ENCODE peak calls at places on chromosomes 6 and 20, in six cellular contexts. H, N, F, M, C and D are unnamed samples.

GRCh38 chr6:20946037-20946436 is 411.8 kb downstream of the CDKAL1 start:
- DNase-seq in H (no peak), N (no peak), F (no peak), M (no peak), C (no peak), D (no peak)

GRCh38 chr6:157989541-157990289 is 8.1 kb downstream of the SYNJ2 start:
- DNase-seq in H (peak), N (peak), F (no peak), M (peak), C (peak), D (no peak)

GRCh38 chr6:116969211-116969863 is 92.3 kb downstream of the RFX6 start:
- DNase-seq in H (no peak), N (peak), F (peak), M (peak), C (peak), D (no peak)

GRCh38 chr20:18428490-18429173 is 38.2 kb downstream of the DZANK1 start:
- DNase-seq in H (no peak), N (no peak), F (no peak), M (peak), C (peak), D (no peak)

GRCh38 chr20:59163641-59164530 is at the start of gene ZNF831:
- DNase-seq in H (no peak), N (no peak), F (no peak), M (no peak), C (no peak), D (no peak)

GRCh38 chr6:105109955-105110650 is 69.7 kb downstream of the POPDC3 start:
- DNase-seq in H (no peak), N (no peak), F (no peak), M (no peak), C (no peak), D (no peak)

GRCh38 chr6:96227135-96227534 is 211.4 kb downstream of the FUT9 start:
- DNase-seq in H (no peak), N (no peak), F (no peak), M (no peak), C (no peak), D (no peak)

GRCh38 chr6:146289816-146290588 is 253.6 kb upstream of the RAB32 start:
- DNase-seq in H (no peak), N (no peak), F (no peak), M (no peak), C (no peak), D (peak)

GRCh38 chr20:46708172-46708860 is 1.1 kb upstream of the SLC2A10 start:
- DNase-seq in H (no peak), N (no peak), F (no peak), M (peak), C (peak), D (no peak)

GRCh38 chr6:33692760-33693158 is 18.7 kb downstream of the UQCC2 start:
- DNase-seq in H (no peak), N (no peak), F (no peak), M (peak), C (peak), D (no peak)

GRCh38 chr6:42001506-42001905 is 48.8 kb upstream of the TAF8 start:
- DNase-seq in H (no peak), N (no peak), F (no peak), M (no peak), C (no peak), D (no peak)

GRCh38 chr6:134374486-134374885 is 56.6 kb upstream of the SGK1 start:
- DNase-seq in H (no peak), N (no peak), F (no peak), M (no peak), C (no peak), D (no peak)

GRCh38 chr20:47568019-47568418 is 66.3 kb downstream of the NCOA3 start:
- DNase-seq in H (peak), N (no peak), F (no peak), M (peak), C (peak), D (no peak)

GRCh38 chr6:52293067-52293466 is 8.5 kb upstream of the MCM3 start:
- DNase-seq in H (no peak), N (peak), F (no peak), M (no peak), C (no peak), D (no peak)

GRCh38 chr6:10719386-10720228 is 3.3 kb upstream of the TMEM14C start:
- DNase-seq in H (no peak), N (peak), F (no peak), M (no peak), C (peak), D (no peak)

GRCh38 chr6:2852921-2853322 is 11.3 kb upstream of the SERPINB1 start:
- DNase-seq in H (no peak), N (no peak), F (no peak), M (no peak), C (no peak), D (no peak)

GRCh38 chr6:159691133-159691962 is 1.7 kb downstream of the SOD2 start:
- DNase-seq in H (no peak), N (peak), F (peak), M (no peak), C (no peak), D (no peak)
- TF ChIP-seq EP300 in H (peak), N (no peak), F (no peak), M (no peak), C (peak), D (peak)

DNA sequence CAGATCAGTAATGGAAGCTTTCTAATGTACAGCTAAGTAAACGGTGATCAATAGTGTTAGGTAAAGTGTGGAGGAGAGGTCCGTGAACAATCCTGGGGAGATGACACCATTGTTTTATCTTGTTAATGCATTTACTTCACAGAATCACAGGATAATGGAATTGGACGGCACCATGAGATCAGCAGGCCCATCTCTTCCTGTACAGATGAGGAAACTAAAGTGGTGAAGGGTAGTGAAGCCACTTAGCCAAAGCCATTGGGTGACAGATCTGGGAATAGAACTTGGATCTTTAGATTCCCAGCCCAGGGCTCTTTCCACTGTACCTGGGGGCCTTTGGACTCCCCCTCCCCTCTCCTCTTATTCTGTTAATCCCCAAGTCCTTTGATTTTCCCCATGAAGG is 26.2 kb upstream of the IER3 start:
- DNase-seq in H (no peak), N (no peak), F (no peak), M (no peak), C (no peak), D (no peak)
- H3K27ac ChIP-seq in H (peak), N (peak), F (peak), M (peak), C (peak), D (no peak)

DNA sequence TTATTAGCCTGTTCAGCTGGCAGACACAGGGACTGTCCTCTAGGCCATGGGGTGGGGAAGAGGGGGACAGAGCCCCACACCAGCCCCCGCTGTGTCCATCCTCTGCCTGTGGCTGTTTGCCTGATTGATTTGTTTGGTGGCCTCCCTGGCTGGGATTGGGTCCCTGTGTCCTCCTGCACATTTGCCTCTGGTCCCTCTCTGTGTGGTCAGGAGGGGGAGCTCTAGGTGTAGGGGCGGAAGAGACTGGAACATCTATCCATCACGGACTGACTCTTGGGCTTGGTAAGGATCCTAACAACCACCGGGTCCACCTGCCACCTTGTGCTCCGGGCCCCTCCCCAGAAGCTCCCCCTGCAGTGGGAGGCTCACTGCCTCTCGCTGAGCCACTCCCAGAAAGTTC is 38.4 kb upstream of the CCDC167 start:
- DNase-seq in H (no peak), N (no peak), F (peak), M (no peak), C (no peak), D (no peak)
- TF ChIP-seq CTCF in H (no peak), N (peak), F (peak), M (no peak), C (no peak), D (no peak)

GRCh38 chr6:143061597-143062385 is 1.1 kb downstream of the AIG1 start:
- DNase-seq in H (no peak), N (no peak), F (no peak), M (no peak), C (no peak), D (no peak)

GRCh38 chr6:143060354-143060805 is 309 bp upstream of the AIG1 start:
- DNase-seq in H (peak), N (peak), F (peak), M (peak), C (peak), D (peak)

GRCh38 chr6:143058987-143059386 is 1.7 kb upstream of the AIG1 start:
- DNase-seq in H (no peak), N (no peak), F (no peak), M (no peak), C (no peak), D (no peak)

GRCh38 chr6:143060806-143061596 is at the start of gene AIG1:
- DNase-seq in H (no peak), N (peak), F (peak), M (no peak), C (no peak), D (peak)

DNA sequence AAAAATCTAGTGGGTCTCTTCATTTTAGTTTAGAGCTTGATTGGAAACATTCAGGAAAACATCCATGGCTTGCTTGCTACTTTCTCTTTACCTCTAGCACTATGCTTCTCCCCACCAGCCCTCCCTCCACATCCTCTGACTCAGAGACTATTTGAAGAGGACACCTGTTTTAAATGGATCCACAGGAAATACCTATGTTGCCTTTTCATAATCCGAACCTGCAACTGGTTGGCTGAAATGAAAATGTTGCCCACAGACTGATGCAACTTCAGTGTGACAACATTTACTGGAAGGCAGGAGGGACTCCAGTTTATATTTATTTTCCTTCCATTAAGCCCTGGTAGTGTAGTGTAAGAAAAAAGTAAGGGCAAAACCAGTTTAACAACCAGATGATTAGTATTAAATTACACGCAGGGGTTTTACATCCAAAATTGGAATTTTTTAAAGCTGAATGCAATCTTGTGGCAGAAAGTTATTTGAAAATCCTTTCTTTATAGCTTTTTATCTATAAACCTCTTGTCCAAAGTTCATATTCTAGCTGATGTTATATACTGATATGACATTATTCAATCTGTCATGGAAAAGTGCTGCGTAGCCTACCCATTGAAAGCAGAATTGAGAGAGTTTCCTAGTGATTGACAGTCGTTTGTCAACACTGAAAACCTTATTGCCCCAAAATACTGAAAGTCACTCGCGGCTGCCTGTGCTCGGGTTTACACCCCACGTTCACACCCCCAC is 904 bp upstream of the AIG1 start:
- DNase-seq in H (no peak), N (peak), F (no peak), M (no peak), C (peak), D (no peak)
- TF ChIP-seq EP300 in H (no peak), N (no peak), F (no peak), M (no peak), C (no peak), D (no peak)

GRCh38 chr6:159212026-159212425 is 42.8 kb downstream of the FNDC1 start:
- DNase-seq in H (no peak), N (no peak), F (no peak), M (no peak), C (no peak), D (no peak)
- H3K27ac ChIP-seq in H (no peak), N (no peak), F (no peak), M (no peak), C (no peak), D (no peak)

GRCh38 chr6:88599561-88599960 is 363.9 kb downstream of the RNGTT start:
- DNase-seq in H (no peak), N (no peak), F (no peak), M (no peak), C (peak), D (no peak)
- TF ChIP-seq CTCF in H (no peak), N (no peak), F (no peak), M (no peak), C (no peak), D (no peak)

GRCh38 chr20:62581308-62581707 is 61.0 kb upstream of the SLCO4A1 start:
- DNase-seq in H (no peak), N (no peak), F (no peak), M (no peak), C (no peak), D (no peak)

GRCh38 chr20:62584671-62585512 is 57.4 kb upstream of the SLCO4A1 start:
- DNase-seq in H (no peak), N (no peak), F (no peak), M (no peak), C (no peak), D (no peak)

GRCh38 chr20:62581806-62582205 is 60.5 kb upstream of the SLCO4A1 start:
- DNase-seq in H (no peak), N (no peak), F (no peak), M (no peak), C (no peak), D (no peak)

GRCh38 chr20:62585571-62585970 is 56.7 kb upstream of the SLCO4A1 start:
- DNase-seq in H (no peak), N (no peak), F (no peak), M (no peak), C (no peak), D (no peak)

DNA sequence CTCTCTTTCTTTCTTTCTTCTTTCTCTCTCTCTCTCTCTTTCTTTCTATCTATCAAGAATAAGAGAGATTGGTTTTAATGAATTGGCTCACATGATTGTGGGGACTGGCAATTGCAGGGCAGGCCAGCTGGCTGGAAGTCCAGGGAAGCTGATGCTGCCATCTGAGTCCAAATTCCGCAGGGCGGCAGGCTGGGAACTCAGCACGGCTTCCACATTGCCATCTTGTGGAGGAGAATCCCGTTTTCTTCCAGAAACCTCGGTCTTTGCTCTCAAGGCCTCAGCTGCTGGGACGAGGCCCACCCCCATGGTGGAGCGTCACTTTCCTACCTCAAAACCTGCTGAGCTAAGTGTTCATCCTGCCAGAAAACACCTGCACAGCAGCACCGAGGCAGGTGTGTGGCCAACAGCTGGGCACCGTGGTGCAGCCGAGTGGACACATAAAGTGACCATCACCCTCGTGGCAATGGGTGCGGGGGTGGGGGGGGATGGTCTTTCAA is 58.8 kb upstream of the SLCO4A1 start:
- DNase-seq in H (peak), N (no peak), F (no peak), M (no peak), C (no peak), D (no peak)
- TF ChIP-seq EP300 in H (no peak), N (no peak), F (no peak), M (no peak), C (no peak), D (no peak)

DNA sequence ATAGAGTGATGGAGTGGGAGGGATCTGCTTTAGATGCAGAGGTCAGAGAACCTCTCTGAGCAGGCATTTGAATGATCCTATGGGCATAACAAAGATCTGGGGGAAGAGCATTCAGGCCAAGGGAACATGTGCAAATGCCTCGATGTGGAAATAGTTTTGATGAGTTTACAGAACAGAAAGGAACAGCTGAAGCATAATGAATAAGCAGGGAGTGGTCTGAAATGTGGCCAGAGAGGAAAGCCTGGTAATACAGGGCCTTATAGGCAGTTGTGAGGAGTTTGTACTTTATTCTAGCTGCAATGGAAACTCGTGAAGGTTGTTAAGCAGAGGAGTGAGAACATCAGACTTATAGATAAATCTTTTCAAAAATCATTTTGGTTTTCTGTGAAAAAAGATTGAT is 33.0 kb upstream of the ME1 start:
- DNase-seq in H (no peak), N (no peak), F (no peak), M (no peak), C (no peak), D (no peak)
- H3K27ac ChIP-seq in H (no peak), N (no peak), F (no peak), M (no peak), C (peak), D (no peak)

GRCh38 chr20:32761417-32761830 is 761 bp upstream of the DNMT3B start:
- DNase-seq in H (no peak), N (no peak), F (no peak), M (no peak), C (no peak), D (no peak)

GRCh38 chr20:32763202-32763999 is 1.2 kb downstream of the DNMT3B start:
- DNase-seq in H (no peak), N (peak), F (no peak), M (no peak), C (no peak), D (no peak)

GRCh38 chr20:32764000-32764960 is 2.1 kb downstream of the DNMT3B start:
- DNase-seq in H (no peak), N (no peak), F (no peak), M (no peak), C (no peak), D (no peak)

GRCh38 chr20:32762754-32763201 is 593 bp downstream of the DNMT3B start:
- DNase-seq in H (no peak), N (peak), F (no peak), M (no peak), C (no peak), D (no peak)

DNA sequence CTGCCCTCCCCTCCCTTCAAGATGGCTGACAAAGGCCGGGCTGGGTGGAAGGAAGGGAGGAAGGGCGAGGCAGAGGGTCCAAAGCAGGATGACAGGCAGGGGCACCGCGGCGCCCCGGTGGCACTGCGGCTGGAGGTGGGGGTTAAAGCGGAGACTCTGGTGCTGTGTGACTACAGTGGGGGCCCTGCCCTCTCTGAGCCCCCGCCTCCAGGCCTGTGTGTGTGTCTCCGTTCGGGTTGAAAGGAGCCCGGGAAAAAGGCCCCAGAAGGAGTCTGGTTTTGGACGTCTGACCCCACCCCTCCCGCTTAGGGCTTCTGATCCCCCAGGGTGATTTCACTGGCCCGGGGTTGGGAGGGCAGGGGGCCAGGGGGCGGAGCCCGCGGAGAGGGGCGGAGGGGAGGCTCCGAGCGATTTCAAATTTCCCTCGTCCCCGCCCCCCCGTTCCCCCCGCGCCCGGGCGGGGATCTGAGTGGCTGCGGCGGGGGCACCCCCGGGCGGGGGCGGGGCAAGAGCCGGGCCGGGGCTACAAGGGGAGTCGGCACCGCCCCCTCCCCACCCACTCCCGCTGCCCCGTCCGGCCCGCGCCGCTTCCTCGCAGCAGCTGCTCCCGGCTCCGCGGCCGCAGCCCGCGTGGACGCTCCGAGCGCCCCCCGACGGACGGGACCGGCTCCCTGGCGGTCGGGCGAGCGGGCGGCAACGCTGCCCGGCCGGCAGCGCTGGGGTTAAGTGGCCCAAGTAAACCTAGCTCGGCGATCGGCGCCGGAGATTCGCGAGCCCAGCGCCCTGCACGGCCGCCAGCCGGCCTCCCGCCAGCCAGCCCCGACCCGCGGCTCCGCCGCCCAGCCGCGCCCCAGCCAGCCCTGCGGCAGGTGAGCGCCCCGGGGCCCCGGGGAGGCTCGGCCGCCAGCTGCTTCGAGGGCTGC is at the start of gene DNMT3B:
- DNase-seq in H (peak), N (peak), F (peak), M (peak), C (peak), D (peak)
- TF ChIP-seq CTCF in H (peak), N (peak), F (peak), M (no peak), C (no peak), D (no peak)